ENCODE peak calls at places on chromosomes 2 and 18, in seven cellular contexts. One of them, this sample, is unnamed. For H3K4me1 and H3K27me3, the result is how much of the 10 kb centered on the place peaks cover.

GRCh38 chr2:186422226-186422625 is 63.8 kb upstream of the ZC3H15 start:
- DNase-seq in adrenal gland: peak
- DNase-seq in transverse colon: no peak
- DNase-seq in IMR-90: peak
- DNase-seq in breast epithelium: no peak
- DNase-seq in heart left ventricle: no peak
- DNase-seq in uterus: no peak
- DNase-seq in this sample: no peak

GRCh38 chr2:180519276-180519675 is 461.1 kb upstream of the UBE2E3 start:
- DNase-seq in uterus: no peak
- DNase-seq in adrenal gland: no peak
- DNase-seq in IMR-90: peak
- DNase-seq in breast epithelium: no peak
- DNase-seq in transverse colon: no peak
- DNase-seq in heart left ventricle: no peak
- DNase-seq in this sample: no peak

GRCh38 chr18:8744656-8745055 is 39.3 kb downstream of the MTCL1 start:
- DNase-seq in adrenal gland: no peak
- DNase-seq in breast epithelium: no peak
- DNase-seq in transverse colon: no peak
- DNase-seq in IMR-90: peak
- DNase-seq in heart left ventricle: no peak
- DNase-seq in uterus: no peak
- DNase-seq in this sample: no peak

GRCh38 chr2:206192157-206192556 is 32.5 kb downstream of the EEF1B2 start:
- DNase-seq in uterus: no peak
- DNase-seq in heart left ventricle: no peak
- DNase-seq in IMR-90: no peak
- DNase-seq in breast epithelium: no peak
- DNase-seq in transverse colon: no peak
- DNase-seq in adrenal gland: no peak
- DNase-seq in this sample: no peak

GRCh38 chr18:61727241-61727640 is 165.6 kb downstream of the RNF152 start:
- DNase-seq in breast epithelium: no peak
- DNase-seq in heart left ventricle: no peak
- DNase-seq in IMR-90: peak
- DNase-seq in adrenal gland: no peak
- DNase-seq in transverse colon: no peak
- DNase-seq in uterus: no peak
- DNase-seq in this sample: no peak

GRCh38 chr2:118003396-118003824 is 10.5 kb downstream of the CCDC93 start:
- DNase-seq in heart left ventricle: peak
- DNase-seq in IMR-90: peak
- DNase-seq in uterus: peak
- DNase-seq in breast epithelium: no peak
- DNase-seq in transverse colon: peak
- DNase-seq in adrenal gland: peak
- DNase-seq in this sample: no peak

GRCh38 chr18:35513181-35513932 is 15.6 kb upstream of the INO80C start:
- DNase-seq in adrenal gland: no peak
- DNase-seq in IMR-90: peak
- DNase-seq in uterus: peak
- DNase-seq in transverse colon: peak
- DNase-seq in breast epithelium: no peak
- DNase-seq in heart left ventricle: no peak
- DNase-seq in this sample: no peak

GRCh38 chr18:9520666-9521065 is 45.4 kb downstream of the RALBP1 start:
- DNase-seq in heart left ventricle: no peak
- DNase-seq in breast epithelium: no peak
- DNase-seq in IMR-90: no peak
- DNase-seq in adrenal gland: no peak
- DNase-seq in uterus: no peak
- DNase-seq in transverse colon: no peak
- DNase-seq in this sample: no peak

GRCh38 chr2:212940816-212941215 is 210.6 kb downstream of the IKZF2 start:
- DNase-seq in adrenal gland: peak
- DNase-seq in heart left ventricle: peak
- DNase-seq in IMR-90: peak
- DNase-seq in transverse colon: peak
- DNase-seq in uterus: no peak
- DNase-seq in breast epithelium: no peak
- DNase-seq in this sample: no peak

GRCh38 chr2:149409506-149409905 is 79.1 kb downstream of the LYPD6 start:
- DNase-seq in adrenal gland: no peak
- DNase-seq in heart left ventricle: no peak
- DNase-seq in breast epithelium: no peak
- DNase-seq in IMR-90: no peak
- DNase-seq in transverse colon: no peak
- DNase-seq in uterus: no peak
- DNase-seq in this sample: no peak

GRCh38 chr2:190863946-190864345 is 16.7 kb upstream of the GLS start:
- DNase-seq in heart left ventricle: no peak
- DNase-seq in transverse colon: peak
- DNase-seq in adrenal gland: no peak
- DNase-seq in uterus: no peak
- DNase-seq in IMR-90: no peak
- DNase-seq in breast epithelium: no peak
- DNase-seq in this sample: no peak

GRCh38 chr18:35143615-35144596 is 96.9 kb upstream of the ZNF397 start:
- DNase-seq in uterus: peak
- DNase-seq in transverse colon: peak
- DNase-seq in IMR-90: peak
- DNase-seq in heart left ventricle: peak
- DNase-seq in breast epithelium: no peak
- DNase-seq in adrenal gland: peak
- DNase-seq in this sample: no peak

GRCh38 chr2:29490037-29490436 is 374.8 kb downstream of the CLIP4 start:
- DNase-seq in IMR-90: no peak
- DNase-seq in uterus: no peak
- DNase-seq in breast epithelium: no peak
- DNase-seq in transverse colon: no peak
- DNase-seq in adrenal gland: peak
- DNase-seq in heart left ventricle: no peak
- DNase-seq in this sample: no peak

GRCh38 chr2:225310745-225311144 is 88.8 kb upstream of the NYAP2 start:
- DNase-seq in adrenal gland: no peak
- DNase-seq in transverse colon: no peak
- DNase-seq in breast epithelium: no peak
- DNase-seq in uterus: no peak
- DNase-seq in IMR-90: no peak
- DNase-seq in heart left ventricle: no peak
- DNase-seq in this sample: no peak

GRCh38 chr2:38315707-38316333 is 61.3 kb downstream of the ATL2 start:
- DNase-seq in transverse colon: no peak
- DNase-seq in adrenal gland: no peak
- DNase-seq in uterus: no peak
- DNase-seq in breast epithelium: no peak
- DNase-seq in heart left ventricle: no peak
- DNase-seq in IMR-90: peak
- DNase-seq in this sample: no peak

GRCh38 chr2:62307469-62308389 is 111.8 kb downstream of the B3GNT2 start:
- DNase-seq in adrenal gland: no peak
- DNase-seq in breast epithelium: no peak
- DNase-seq in heart left ventricle: no peak
- DNase-seq in uterus: no peak
- DNase-seq in transverse colon: peak
- DNase-seq in IMR-90: no peak
- DNase-seq in this sample: peak

GRCh38 chr2:62313433-62314227 is 117.7 kb downstream of the B3GNT2 start:
- DNase-seq in IMR-90: no peak
- DNase-seq in heart left ventricle: no peak
- DNase-seq in adrenal gland: no peak
- DNase-seq in breast epithelium: no peak
- DNase-seq in uterus: no peak
- DNase-seq in transverse colon: no peak
- DNase-seq in this sample: no peak

GRCh38 chr2:10301946-10302478 is 692 bp upstream of the HPCAL1 start:
- DNase-seq in transverse colon: peak
- DNase-seq in heart left ventricle: no peak
- DNase-seq in breast epithelium: no peak
- DNase-seq in uterus: peak
- DNase-seq in IMR-90: no peak
- DNase-seq in adrenal gland: no peak
- DNase-seq in this sample: no peak

GRCh38 chr2:220181158-220181557 is 553.7 kb downstream of the SLC4A3 start:
- DNase-seq in heart left ventricle: no peak
- DNase-seq in breast epithelium: no peak
- DNase-seq in transverse colon: no peak
- DNase-seq in uterus: no peak
- DNase-seq in IMR-90: peak
- DNase-seq in adrenal gland: no peak
- DNase-seq in this sample: no peak

GRCh38 chr2:207692206-207693065 is 19.0 kb upstream of the CCNYL1 start:
- DNase-seq in transverse colon: peak
- DNase-seq in heart left ventricle: peak
- DNase-seq in adrenal gland: peak
- DNase-seq in breast epithelium: no peak
- DNase-seq in uterus: peak
- DNase-seq in IMR-90: peak
- DNase-seq in this sample: no peak

GRCh38 chr2:174338155-174338495 is 3.4 kb downstream of the SP9 start:
- DNase-seq in transverse colon: no peak
- DNase-seq in uterus: no peak
- DNase-seq in breast epithelium: no peak
- DNase-seq in heart left ventricle: no peak
- DNase-seq in adrenal gland: no peak
- DNase-seq in IMR-90: no peak
- DNase-seq in this sample: no peak

GRCh38 chr2:70645733-70646420 is 92.3 kb upstream of the TGFA start:
- DNase-seq in heart left ventricle: no peak
- DNase-seq in adrenal gland: no peak
- DNase-seq in breast epithelium: no peak
- DNase-seq in IMR-90: no peak
- DNase-seq in uterus: no peak
- DNase-seq in transverse colon: no peak
- DNase-seq in this sample: no peak

GRCh38 chr2:149021271-149021719 is 17.2 kb upstream of the LYPD6B start:
- DNase-seq in breast epithelium: no peak
- DNase-seq in uterus: no peak
- DNase-seq in transverse colon: no peak
- DNase-seq in adrenal gland: no peak
- DNase-seq in heart left ventricle: no peak
- DNase-seq in IMR-90: no peak
- DNase-seq in this sample: no peak

GRCh38 chr2:150676747-150677382 is 189.4 kb upstream of the RND3 start:
- DNase-seq in uterus: no peak
- DNase-seq in adrenal gland: no peak
- DNase-seq in breast epithelium: no peak
- DNase-seq in transverse colon: no peak
- DNase-seq in heart left ventricle: no peak
- DNase-seq in IMR-90: no peak
- DNase-seq in this sample: no peak

GRCh38 chr2:98901702-98902101 is 34.3 kb downstream of the CRACDL start:
- DNase-seq in uterus: no peak
- DNase-seq in adrenal gland: no peak
- DNase-seq in transverse colon: no peak
- DNase-seq in heart left ventricle: no peak
- DNase-seq in IMR-90: no peak
- DNase-seq in breast epithelium: no peak
- DNase-seq in this sample: peak

GRCh38 chr2:66641685-66642084 is 206.8 kb downstream of the MEIS1 start:
- DNase-seq in uterus: no peak
- DNase-seq in transverse colon: no peak
- DNase-seq in adrenal gland: no peak
- DNase-seq in breast epithelium: no peak
- DNase-seq in IMR-90: no peak
- DNase-seq in heart left ventricle: no peak
- DNase-seq in this sample: no peak
- TF ChIP-seq POLR2A in uterus: no peak
- TF ChIP-seq POLR2A in transverse colon: no peak
- TF ChIP-seq POLR2A in adrenal gland: no peak
- TF ChIP-seq POLR2A in breast epithelium: no peak
- TF ChIP-seq POLR2A in IMR-90: no peak
- TF ChIP-seq POLR2A in heart left ventricle: no peak
- TF ChIP-seq POLR2A in this sample: no peak

GRCh38 chr2:170822292-170822884 is 5.7 kb downstream of the GAD1 start:
- DNase-seq in adrenal gland: no peak
- DNase-seq in breast epithelium: no peak
- DNase-seq in uterus: no peak
- DNase-seq in heart left ventricle: no peak
- DNase-seq in IMR-90: no peak
- DNase-seq in transverse colon: no peak
- DNase-seq in this sample: no peak
- H3K4me1 ChIP-seq in adrenal gland: under half
- H3K4me1 ChIP-seq in breast epithelium: under half
- H3K4me1 ChIP-seq in uterus: under half
- H3K4me1 ChIP-seq in heart left ventricle: under half
- H3K4me1 ChIP-seq in IMR-90: under half
- H3K4me1 ChIP-seq in transverse colon: half or more
- H3K4me1 ChIP-seq in this sample: half or more

GRCh38 chr2:239660390-239661228 is 259.8 kb upstream of the HDAC4 start:
- DNase-seq in adrenal gland: no peak
- DNase-seq in breast epithelium: no peak
- DNase-seq in transverse colon: no peak
- DNase-seq in uterus: no peak
- DNase-seq in IMR-90: no peak
- DNase-seq in heart left ventricle: no peak
- DNase-seq in this sample: no peak

GRCh38 chr2:239662413-239663120 is 261.7 kb upstream of the HDAC4 start:
- DNase-seq in transverse colon: no peak
- DNase-seq in breast epithelium: no peak
- DNase-seq in adrenal gland: no peak
- DNase-seq in IMR-90: no peak
- DNase-seq in uterus: no peak
- DNase-seq in heart left ventricle: no peak
- DNase-seq in this sample: no peak

GRCh38 chr2:239654266-239654665 is 253.4 kb upstream of the HDAC4 start:
- DNase-seq in IMR-90: no peak
- DNase-seq in heart left ventricle: no peak
- DNase-seq in adrenal gland: no peak
- DNase-seq in uterus: no peak
- DNase-seq in transverse colon: no peak
- DNase-seq in breast epithelium: no peak
- DNase-seq in this sample: no peak

GRCh38 chr2:239661334-239662312 is 260.8 kb upstream of the HDAC4 start:
- DNase-seq in uterus: no peak
- DNase-seq in heart left ventricle: no peak
- DNase-seq in breast epithelium: no peak
- DNase-seq in adrenal gland: no peak
- DNase-seq in IMR-90: no peak
- DNase-seq in transverse colon: no peak
- DNase-seq in this sample: peak

DNA sequence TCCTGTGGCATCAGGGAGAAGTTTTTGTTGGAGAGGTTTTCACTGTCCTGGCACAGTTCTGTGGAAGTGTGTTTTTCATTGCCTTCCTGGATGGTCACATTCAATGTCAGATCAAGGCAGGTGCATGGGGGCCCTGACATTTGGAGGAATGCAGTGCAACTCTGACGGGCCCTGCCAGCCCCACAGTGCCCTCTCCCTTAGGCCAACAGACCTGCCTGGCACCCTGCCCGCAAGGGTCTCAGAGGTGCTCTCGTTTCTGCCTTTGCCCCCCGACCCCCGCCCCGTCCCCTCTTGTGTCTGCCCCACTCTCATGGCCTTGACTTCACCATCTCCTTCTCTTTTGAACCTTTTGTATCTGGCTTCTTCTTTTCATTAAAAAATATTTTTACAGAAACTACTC is 257.2 kb upstream of the HDAC4 start:
- DNase-seq in adrenal gland: no peak
- DNase-seq in breast epithelium: no peak
- DNase-seq in IMR-90: no peak
- DNase-seq in transverse colon: no peak
- DNase-seq in uterus: no peak
- DNase-seq in heart left ventricle: no peak
- DNase-seq in this sample: peak
- H3K27me3 ChIP-seq in adrenal gland: under half
- H3K27me3 ChIP-seq in breast epithelium: under half
- H3K27me3 ChIP-seq in IMR-90: under half
- H3K27me3 ChIP-seq in transverse colon: under half
- H3K27me3 ChIP-seq in uterus: under half
- H3K27me3 ChIP-seq in heart left ventricle: under half
- H3K27me3 ChIP-seq in this sample: under half

GRCh38 chr18:26656944-26657536 is 108.7 kb upstream of the KCTD1 start:
- DNase-seq in breast epithelium: peak
- DNase-seq in heart left ventricle: peak
- DNase-seq in adrenal gland: peak
- DNase-seq in uterus: peak
- DNase-seq in transverse colon: peak
- DNase-seq in IMR-90: peak
- DNase-seq in this sample: peak
- TF ChIP-seq POLR2A in breast epithelium: peak
- TF ChIP-seq POLR2A in heart left ventricle: peak
- TF ChIP-seq POLR2A in adrenal gland: peak
- TF ChIP-seq POLR2A in uterus: peak
- TF ChIP-seq POLR2A in transverse colon: peak
- TF ChIP-seq POLR2A in IMR-90: no peak
- TF ChIP-seq POLR2A in this sample: no peak

This sample was measured in suprapubic skin.